ENCODE peak calls at places on chromosomes 5 and 9, in eight cellular contexts. W, L, J, X, R, C, E and M are unnamed samples.

GRCh38 chr9:75700252-75700640 is 190.2 kb upstream of the PCSK5 start:
- DNase-seq in W (no peak), L (no peak), J (no peak), X (no peak), R (no peak), C (no peak), E (no peak), M (no peak)

GRCh38 chr5:152349683-152350526 is 55.2 kb downstream of the NMUR2 start:
- DNase-seq in W (peak; percentile 2), L (no peak), J (peak; percentile 44), X (peak; percentile 41), R (no peak), C (peak; percentile 69), E (peak; percentile 18), M (peak; percentile 33)

GRCh38 chr9:316382-316965 is 101.8 kb downstream of the DOCK8 start:
- DNase-seq in W (no peak), L (no peak), J (no peak), X (no peak), R (no peak), C (no peak), E (no peak), M (no peak)

GRCh38 chr5:1302258-1302657 is 7.4 kb upstream of the TERT start:
- DNase-seq in W (no peak), L (no peak), J (no peak), X (no peak), R (no peak), C (no peak), E (no peak), M (no peak)

GRCh38 chr9:16134351-16134750 is 581.5 kb downstream of the CCDC171 start:
- DNase-seq in W (no peak), L (no peak), J (no peak), X (no peak), R (no peak), C (no peak), E (no peak), M (no peak)

GRCh38 chr9:15373201-15373530 is 49.5 kb upstream of the SNAPC3 start:
- DNase-seq in W (no peak), L (no peak), J (no peak), X (no peak), R (no peak), C (no peak), E (no peak), M (no peak)

GRCh38 chr5:83368317-83368716 is 103.2 kb upstream of the VCAN start:
- DNase-seq in W (no peak), L (no peak), J (no peak), X (no peak), R (no peak), C (no peak), E (no peak), M (no peak)

GRCh38 chr5:108432024-108432423 is 50.1 kb upstream of the FBXL17 start:
- DNase-seq in W (no peak), L (no peak), J (no peak), X (no peak), R (no peak), C (no peak), E (no peak), M (no peak)